ENCODE peak calls at places on chromosomes 12 and 14, in four cellular contexts. U is LHCN-M2, D is aorta, P is NCI-H1436. A is an unnamed sample.

GRCh38 chr12:94140556-94140955 is 7.8 kb upstream of the PLXNC1 start:
- DNase-seq in U (no peak), D (no peak), P (no peak), A (no peak)

GRCh38 chr12:112992541-112993398 is 14.5 kb downstream of the OAS2 start:
- DNase-seq in U (peak; percentile 71), D (no peak), P (peak; percentile 9), A (no peak)

GRCh38 chr12:42097971-42098370 is 46.7 kb downstream of the GXYLT1 start:
- DNase-seq in U (no peak), D (no peak), P (no peak), A (no peak)

GRCh38 chr12:98296462-98297079 is 218.8 kb upstream of the TMPO start:
- DNase-seq in U (no peak), D (no peak), P (no peak), A (no peak)

GRCh38 chr12:5964913-5965900 is 20.1 kb upstream of the ANO2 start:
- DNase-seq in U (no peak), D (no peak), P (no peak), A (no peak)

GRCh38 chr12:58254463-58254862 is 313.1 kb downstream of the ATP23 start:
- DNase-seq in U (no peak), D (no peak), P (no peak), A (no peak)

GRCh38 chr12:51269174-51270066 is 795 bp downstream of the SMAGP start:
- DNase-seq in U (peak; percentile 48), D (peak; percentile 46), P (no peak), A (no peak)

GRCh38 chr12:6201199-6201608 is 1.0 kb downstream of the CD9 start:
- DNase-seq in U (no peak), D (peak; percentile 63), P (no peak), A (peak; percentile 23)

GRCh38 chr14:42047421-42048045 is 440.9 kb downstream of the LRFN5 start:
- DNase-seq in U (no peak), D (no peak), P (no peak), A (no peak)

GRCh38 chr12:19873146-19873545 is 433.9 kb downstream of the AEBP2 start:
- DNase-seq in U (no peak), D (no peak), P (no peak), A (no peak)

GRCh38 chr12:72872986-72873385 is 600.8 kb downstream of the TRHDE start:
- DNase-seq in U (no peak), D (no peak), P (no peak), A (no peak)

GRCh38 chr14:32978691-32979255 is 40.1 kb downstream of the NPAS3 start:
- DNase-seq in U (no peak), D (no peak), P (no peak), A (no peak)

GRCh38 chr14:87254331-87254730 is 738.7 kb downstream of the GALC start:
- DNase-seq in U (no peak), D (no peak), P (no peak), A (no peak)

GRCh38 chr12:66166561-66166960 is 3.2 kb downstream of the TMBIM4 start:
- DNase-seq in U (no peak), D (no peak), P (no peak), A (no peak)

GRCh38 chr14:52678591-52678990 is 16.8 kb downstream of the ERO1A start:
- DNase-seq in U (peak; percentile 15), D (no peak), P (no peak), A (no peak)

GRCh38 chr12:131896080-131896810 is 1.8 kb downstream of the ULK1 start:
- DNase-seq in U (peak; percentile 83), D (peak; percentile 94), P (peak; percentile 33), A (peak; percentile 60)

GRCh38 chr12:124567673-124568373 is 411 bp upstream of the NCOR2 start:
- DNase-seq in U (peak; percentile 94), D (peak; percentile 98), P (peak; percentile 72), A (peak; percentile 72)

GRCh38 chr12:113185180-113186032 is at the start of the genes DDX54 and RITA1:
- DNase-seq in U (peak; percentile 66), D (peak; percentile 86), P (peak; percentile 73), A (peak; percentile 87)

GRCh38 chr14:74469548-74470518 is 23.3 kb downstream of the NPC2 start:
- DNase-seq in U (no peak), D (no peak), P (no peak), A (no peak)

GRCh38 chr12:12404297-12404696 is 47.4 kb downstream of the BORCS5 start:
- DNase-seq in U (no peak), D (no peak), P (no peak), A (no peak)

GRCh38 chr14:53742226-53742607 is 214.4 kb downstream of the BMP4 start:
- DNase-seq in U (no peak), D (no peak), P (no peak), A (no peak)

GRCh38 chr14:51616724-51617409 is 34.8 kb upstream of the FRMD6 start:
- DNase-seq in U (peak; percentile 92), D (no peak), P (no peak), A (no peak)

GRCh38 chr14:23306412-23307145 is at the start of gene BCL2L2:
- DNase-seq in U (peak; percentile 85), D (peak; percentile 95), P (peak; percentile 70), A (peak; percentile 86)

GRCh38 chr12:113086249-113087164 is 30.0 kb downstream of the DTX1 start:
- DNase-seq in U (no peak), D (no peak), P (no peak), A (no peak)

GRCh38 chr12:122137229-122137628 is 36.8 kb downstream of the IL31 start:
- DNase-seq in U (no peak), D (no peak), P (no peak), A (no peak)

GRCh38 chr12:6192604-6193380 is 7.4 kb upstream of the CD9 start:
- DNase-seq in U (no peak), D (peak; percentile 47), P (no peak), A (no peak)

GRCh38 chr12:124673881-124674617 is 106.6 kb upstream of the NCOR2 start:
- DNase-seq in U (no peak), D (peak; percentile 49), P (no peak), A (no peak)

GRCh38 chr14:102655154-102655553 is 62.7 kb downstream of the RCOR1 start:
- DNase-seq in U (peak; percentile 30), D (no peak), P (no peak), A (no peak)

GRCh38 chr12:131929530-131930456 is 717 bp downstream of the PUS1 start:
- DNase-seq in U (peak; percentile 23), D (peak; percentile 69), P (no peak), A (no peak)

GRCh38 chr14:71693373-71693772 is 238.9 kb upstream of the RGS6 start:
- DNase-seq in U (peak; percentile 87), D (no peak), P (no peak), A (no peak)

GRCh38 chr12:122523846-122524718 is 2.7 kb downstream of the RSRC2 start:
- DNase-seq in U (no peak), D (no peak), P (no peak), A (no peak)

GRCh38 chr14:24818054-24818822 is 184.2 kb upstream of the GZMB start:
- DNase-seq in U (peak; percentile 26), D (no peak), P (no peak), A (no peak)

GRCh38 chr14:65704412-65704811 is 291.9 kb downstream of the FUT8 start:
- DNase-seq in U (peak; percentile 30), D (no peak), P (no peak), A (no peak)

GRCh38 chr12:111773801-111774551 is 7.2 kb downstream of the ALDH2 start:
- DNase-seq in U (peak; percentile 77), D (peak; percentile 83), P (no peak), A (no peak)

GRCh38 chr12:121453022-121453360 is 53.1 kb downstream of the RNF34 start:
- DNase-seq in U (no peak), D (no peak), P (no peak), A (no peak)

GRCh38 chr12:116180448-116180847 is 97.0 kb downstream of the MED13L start:
- DNase-seq in U (no peak), D (no peak), P (no peak), A (no peak)

GRCh38 chr12:78088391-78088832 is 257.7 kb downstream of the NAV3 start:
- DNase-seq in U (peak; percentile 44), D (no peak), P (no peak), A (no peak)

GRCh38 chr12:29692237-29692636 is 91.5 kb downstream of the TMTC1 start:
- DNase-seq in U (no peak), D (no peak), P (no peak), A (no peak)